ENCODE peak calls at places on chromosomes 2 and 18, in ten cellular contexts. Z, Y, U, X, G, F, P, H, C and O are unnamed samples. For H3K4me1, the result is how much of the 10 kb centered on the place peaks cover.

GRCh38 chr2:16604236-16604635 is 61.4 kb downstream of the CYRIA start:
- DNase-seq in G (no peak), U (no peak), P (no peak), C (no peak), X (no peak), H (no peak), F (no peak), Y (no peak), Z (no peak), O (no peak)

GRCh38 chr2:23794234-23794633 is 132.7 kb downstream of the ATAD2B start:
- DNase-seq in C (no peak), P (no peak), U (no peak), Y (no peak), H (no peak), Z (no peak), G (no peak), X (no peak), F (no peak), O (no peak)

GRCh38 chr2:224938670-224939309 is 103.5 kb downstream of the DOCK10 start:
- DNase-seq in G (no peak), P (no peak), X (peak), F (no peak), H (no peak), C (peak), Y (no peak), Z (peak), U (no peak), O (no peak)

GRCh38 chr2:166229678-166230023 is 101.8 kb upstream of the SCN1A start:
- DNase-seq in X (no peak), C (no peak), Z (no peak), H (no peak), P (no peak), Y (no peak), G (no peak), U (no peak), F (no peak), O (no peak)

GRCh38 chr18:28176933-28177827 is at the start of gene CDH2:
- DNase-seq in X (peak), C (peak), Y (peak), U (no peak), P (peak), G (peak), H (peak), F (peak), Z (peak), O (no peak)

GRCh38 chr2:174012347-174013309 is 47.5 kb upstream of the SP3 start:
- DNase-seq in U (no peak), G (peak), P (no peak), X (no peak), Y (peak), C (no peak), H (no peak), Z (peak), F (peak), O (peak)

GRCh38 chr18:24937624-24938285 is 414.2 kb downstream of the ZNF521 start:
- DNase-seq in F (no peak), P (no peak), H (no peak), Y (no peak), G (no peak), C (no peak), X (no peak), Z (no peak), U (no peak), O (no peak)

GRCh38 chr2:190879474-190880373 is 897 bp upstream of the GLS start:
- DNase-seq in X (no peak), Y (no peak), U (peak), Z (no peak), F (no peak), G (no peak), H (no peak), C (peak), P (no peak), O (no peak)

GRCh38 chr2:112582314-112582746 is 2.1 kb upstream of the CHCHD5 start:
- DNase-seq in G (no peak), C (peak), Z (peak), F (no peak), Y (no peak), U (no peak), P (no peak), X (peak), H (peak), O (no peak)

GRCh38 chr2:240965296-240965904 is 33.0 kb upstream of the SNED1 start:
- DNase-seq in C (no peak), H (no peak), F (peak), G (peak), Y (peak), P (no peak), U (no peak), X (no peak), Z (no peak), O (no peak)

GRCh38 chr2:207473203-207473865 is 56.4 kb upstream of the CREB1 start:
- DNase-seq in X (peak), H (peak), F (no peak), G (no peak), U (no peak), Z (peak), C (peak), Y (peak), P (peak), O (peak)

GRCh38 chr2:101500175-101500574 is 25.3 kb upstream of the RFX8 start:
- DNase-seq in Z (no peak), G (no peak), P (no peak), U (no peak), H (no peak), F (no peak), Y (no peak), C (peak), X (peak), O (no peak)

GRCh38 chr18:2978208-2978607 is 34.7 kb downstream of the LPIN2 start:
- DNase-seq in Z (no peak), C (peak), P (no peak), Y (no peak), X (no peak), G (no peak), F (no peak), U (no peak), H (no peak), O (no peak)

GRCh38 chr18:42614619-42615293 is 500.7 kb downstream of the RIT2 start:
- DNase-seq in Z (no peak), P (no peak), G (no peak), C (no peak), U (no peak), H (no peak), F (no peak), X (no peak), Y (no peak), O (no peak)

GRCh38 chr18:45198526-45198925 is 416.8 kb upstream of the SLC14A2 start:
- DNase-seq in Z (no peak), F (no peak), U (no peak), H (no peak), Y (no peak), X (no peak), P (no peak), C (peak), G (no peak), O (no peak)

GRCh38 chr2:165610591-165611029 is 141.1 kb downstream of the CSRNP3 start:
- DNase-seq in H (no peak), C (no peak), F (no peak), Z (no peak), U (no peak), G (no peak), Y (no peak), P (no peak), X (no peak), O (no peak)

GRCh38 chr2:120793682-120794403 is 58.2 kb downstream of the GLI2 start:
- DNase-seq in Y (no peak), X (no peak), Z (no peak), G (peak), P (no peak), U (no peak), H (peak), C (peak), F (no peak), O (no peak)

DNA sequence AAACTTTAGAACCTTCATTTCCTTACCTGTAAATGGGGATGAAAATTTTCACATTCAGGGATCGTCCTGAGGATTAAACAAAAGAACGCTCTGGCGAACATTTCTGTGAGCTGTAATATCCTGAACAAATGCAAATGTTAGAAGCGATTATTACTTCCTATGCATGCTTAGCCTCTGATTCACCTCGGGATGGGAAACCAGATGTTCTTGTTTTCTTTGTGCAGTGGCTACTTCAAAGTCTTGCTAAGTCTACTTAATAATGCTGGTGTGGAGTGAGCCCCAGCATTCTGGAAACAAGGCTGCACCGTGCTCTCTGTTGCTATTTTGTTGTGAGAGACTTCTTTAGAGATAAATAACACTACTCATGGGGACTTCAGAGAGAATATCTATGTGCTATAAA is 119.1 kb upstream of the PELI1 start:
- DNase-seq in Y (no peak), Z (no peak), H (peak), X (peak), G (no peak), C (peak), P (no peak), U (no peak), F (no peak), O (peak)
- H3K4me1 ChIP-seq in Y (under half), Z (under half), H (under half), X (under half), G (under half), C (under half), P (under half), U (under half), F (half or more), O (under half)

GRCh38 chr2:218888341-218888740 is 7.7 kb downstream of the WNT10A start:
- DNase-seq in X (no peak), H (no peak), G (no peak), P (no peak), Y (no peak), U (no peak), F (no peak), Z (no peak), C (no peak), O (no peak)

GRCh38 chr2:218887079-218887478 is 6.4 kb downstream of the WNT10A start:
- DNase-seq in F (no peak), H (no peak), Y (no peak), P (no peak), G (no peak), Z (no peak), X (no peak), U (no peak), C (no peak), O (no peak)

GRCh38 chr2:218891275-218892135 is 10.9 kb downstream of the WNT10A start:
- DNase-seq in P (no peak), F (no peak), C (no peak), U (no peak), G (no peak), Y (peak), X (no peak), Z (no peak), H (no peak), O (no peak)

GRCh38 chr2:218890369-218890768 is 9.7 kb downstream of the WNT10A start:
- DNase-seq in U (no peak), P (no peak), X (no peak), H (no peak), F (no peak), Y (no peak), C (no peak), G (no peak), Z (no peak), O (no peak)

GRCh38 chr2:218889937-218890336 is 9.3 kb downstream of the WNT10A start:
- DNase-seq in U (no peak), C (no peak), X (no peak), G (no peak), H (no peak), P (no peak), Z (no peak), Y (no peak), F (no peak), O (no peak)
- H3K4me1 ChIP-seq in U (under half), C (under half), X (under half), G (under half), H (under half), P (under half), Z (under half), Y (under half), F (under half), O (under half)

GRCh38 chr2:74414913-74415761 is 6.3 kb downstream of the C2orf81 start:
- DNase-seq in P (no peak), F (peak), X (no peak), Y (peak), U (no peak), G (peak), Z (no peak), H (no peak), C (no peak), O (no peak)
- H3K4me1 ChIP-seq in P (under half), F (under half), X (under half), Y (under half), U (under half), G (under half), Z (under half), H (under half), C (under half), O (under half)

GRCh38 chr2:237715459-237715947 is 83.1 kb upstream of the RBM44 start:
- DNase-seq in U (no peak), C (no peak), H (no peak), X (no peak), G (no peak), F (no peak), P (no peak), Y (no peak), Z (no peak), O (peak)
- H3K4me1 ChIP-seq in U (under half), C (under half), H (under half), X (under half), G (half or more), F (half or more), P (under half), Y (under half), Z (under half), O (under half)

DNA sequence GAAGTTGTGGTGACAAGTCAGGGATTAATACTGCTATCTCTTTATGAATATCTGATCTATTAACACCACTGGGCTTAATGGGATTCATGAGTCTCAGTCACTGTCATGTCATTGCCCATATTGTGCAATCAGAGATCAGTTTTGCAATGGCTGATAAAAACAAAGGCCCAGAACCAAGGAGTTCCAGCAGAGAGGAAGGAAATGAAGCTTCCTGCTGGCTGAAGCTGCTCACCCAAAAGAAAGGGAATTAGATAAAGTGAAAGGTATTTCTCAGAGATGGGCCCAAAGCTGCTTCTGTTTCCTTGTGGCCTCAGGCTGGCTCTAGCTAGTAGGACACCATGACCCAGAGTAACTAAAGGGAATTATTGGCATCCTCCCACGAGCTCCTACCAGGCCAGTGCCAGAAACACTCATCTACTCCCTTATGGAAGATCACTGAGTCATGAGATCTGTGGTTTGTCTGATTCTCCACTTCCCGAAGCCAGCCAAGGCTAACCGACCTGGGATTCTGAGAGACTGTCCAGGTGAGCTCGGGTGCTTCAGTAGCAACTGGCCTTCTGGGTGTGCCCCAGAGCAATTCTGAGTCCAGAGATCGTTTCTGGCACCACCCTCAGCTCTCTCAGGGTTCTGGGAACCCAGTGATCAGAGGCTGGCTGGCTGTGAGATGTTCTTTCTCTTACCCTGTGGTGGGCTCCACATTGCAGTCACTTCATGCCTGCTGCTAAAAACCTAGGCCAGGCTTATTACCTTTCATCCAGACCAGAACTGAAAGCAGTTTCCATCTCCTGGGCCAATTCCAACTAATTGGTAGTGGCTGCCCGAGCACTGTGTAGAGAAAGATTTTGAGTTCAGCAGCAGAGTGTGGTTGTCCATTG is 129.5 kb upstream of the PELI1 start:
- DNase-seq in Z (no peak), X (peak), C (peak), Y (peak), P (no peak), H (peak), U (no peak), F (no peak), G (peak), O (peak)
- H3K4me1 ChIP-seq in Z (under half), X (under half), C (under half), Y (under half), P (under half), H (under half), U (under half), F (under half), G (under half), O (under half)

GRCh38 chr18:66916834-66917233 is 312.9 kb upstream of the CDH19 start:
- DNase-seq in Z (no peak), C (no peak), Y (no peak), X (no peak), G (no peak), H (no peak), P (no peak), U (no peak), F (no peak), O (no peak)
- H3K4me1 ChIP-seq in Z (under half), C (under half), Y (under half), X (under half), G (under half), H (under half), P (under half), U (under half), F (under half), O (under half)